ENCODE peak calls at places on chromosomes 5 and 9, in four cellular contexts. D is GM12878, E is SK-N-SH, G is K562. H is an unnamed sample.

GRCh38 chr5:111385970-111386831 is 126.1 kb downstream of the STARD4 start:
- DNase-seq in G (no peak), D (no peak), E (peak), H (no peak)

GRCh38 chr9:70614786-70615565 is 200.5 kb upstream of the KLF9 start:
- DNase-seq in E (no peak), D (no peak), G (no peak), H (no peak)

GRCh38 chr5:138716456-138716924 is 36.7 kb upstream of the CTNNA1 start:
- DNase-seq in E (peak), D (no peak), G (no peak), H (no peak)

GRCh38 chr5:16776611-16777251 is 159.4 kb downstream of the MYO10 start:
- DNase-seq in D (no peak), E (no peak), G (peak), H (no peak)

GRCh38 chr5:5306696-5307095 is 115.8 kb upstream of the ICE1 start:
- DNase-seq in G (no peak), D (no peak), E (no peak), H (no peak)

GRCh38 chr5:138631204-138631928 is 56.2 kb upstream of the HSPA9 start:
- DNase-seq in E (no peak), D (no peak), G (no peak), H (no peak)

GRCh38 chr9:35526087-35526801 is 36.3 kb downstream of the RUSC2 start:
- DNase-seq in G (no peak), D (no peak), E (no peak), H (no peak)

GRCh38 chr5:65556718-65557117 is 6.2 kb downstream of the CENPK start:
- DNase-seq in G (no peak), D (no peak), E (no peak), H (no peak)

GRCh38 chr9:136455043-136456002 is 15.7 kb upstream of the INPP5E start:
- DNase-seq in E (no peak), D (no peak), G (no peak), H (no peak)

GRCh38 chr5:19208397-19208796 is 779.6 kb downstream of the CDH18 start:
- DNase-seq in E (no peak), G (no peak), D (no peak), H (no peak)

GRCh38 chr5:6719417-6719816 is 6.2 kb downstream of the TENT4A start:
- DNase-seq in D (no peak), G (no peak), E (no peak), H (no peak)
- TF ChIP-seq NRF1 in D (no peak), G (no peak), E (no peak), H (no peak)

GRCh38 chr9:85040806-85041575 is 371.5 kb downstream of the NTRK2 start:
- DNase-seq in G (no peak), E (no peak), D (no peak), H (no peak)
- TF ChIP-seq NRF1 in G (no peak), E (no peak), D (no peak), H (no peak)

GRCh38 chr5:134547999-134548626 is 22.6 kb downstream of the JADE2 start:
- DNase-seq in G (no peak), D (no peak), E (no peak), H (no peak)

GRCh38 chr5:134541736-134542376 is 16.4 kb downstream of the JADE2 start:
- DNase-seq in G (peak), E (no peak), D (no peak), H (peak)

GRCh38 chr5:134547579-134547978 is 22.1 kb downstream of the JADE2 start:
- DNase-seq in G (no peak), D (no peak), E (no peak), H (no peak)

GRCh38 chr5:134543820-134544692 is 18.6 kb downstream of the JADE2 start:
- DNase-seq in E (no peak), D (no peak), G (no peak), H (no peak)

GRCh38 chr5:134545070-134545868 is 19.8 kb downstream of the JADE2 start:
- DNase-seq in G (no peak), E (no peak), D (no peak), H (no peak)
- TF ChIP-seq NRF1 in G (no peak), E (no peak), D (no peak), H (no peak)

GRCh38 chr9:4740623-4741364 is at the start of gene AK3:
- DNase-seq in E (peak), G (peak), D (no peak), H (peak)

GRCh38 chr9:4741365-4742031 is 496 bp upstream of the AK3 start:
- DNase-seq in G (peak), E (no peak), D (no peak), H (no peak)

GRCh38 chr9:4738866-4739586 is 2.0 kb downstream of the AK3 start:
- DNase-seq in G (peak), D (no peak), E (no peak), H (no peak)

GRCh38 chr9:4740373-4740622 is 704 bp downstream of the AK3 start:
- DNase-seq in G (no peak), D (no peak), E (no peak), H (no peak)

DNA sequence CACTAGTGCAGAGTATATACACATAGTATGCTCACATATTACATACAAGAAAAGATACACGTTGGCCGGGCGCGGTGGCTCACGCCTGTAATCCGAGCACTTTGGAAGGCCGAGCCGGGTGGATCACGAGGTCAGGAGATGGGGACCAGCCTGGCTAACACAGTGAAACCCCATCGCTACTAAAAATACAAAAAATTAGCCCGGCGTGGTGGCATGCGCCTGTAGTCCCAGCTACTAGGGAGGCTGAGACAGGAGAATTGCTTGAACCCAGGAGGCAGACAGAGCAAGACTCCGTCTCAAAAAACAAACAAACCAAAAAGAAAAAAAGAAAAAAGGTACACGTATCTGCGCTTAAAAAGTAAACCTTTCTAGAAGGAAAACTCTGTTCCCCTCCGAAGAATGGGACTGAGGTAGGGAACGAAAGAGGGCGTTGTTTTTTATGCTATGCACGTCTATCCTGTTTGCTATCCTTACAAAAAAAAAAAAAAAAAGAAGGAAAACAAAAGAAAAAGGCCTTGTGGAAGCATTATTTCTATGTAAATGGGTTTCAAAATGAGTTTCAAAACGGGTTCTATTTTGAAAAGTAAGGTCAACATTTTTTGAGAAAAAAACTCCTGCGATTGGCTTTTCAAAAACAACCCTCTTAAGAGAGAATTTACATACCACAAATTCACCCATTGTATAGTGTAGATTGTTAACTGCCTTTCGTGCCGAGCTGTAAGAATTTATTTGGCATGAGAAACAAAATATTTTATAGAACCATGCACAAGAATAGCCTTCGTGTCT is 1.2 kb downstream of the AK3 start:
- DNase-seq in E (peak), G (peak), D (no peak), H (no peak)
- TF ChIP-seq NRF1 in E (no peak), G (no peak), D (no peak), H (no peak)

DNA sequence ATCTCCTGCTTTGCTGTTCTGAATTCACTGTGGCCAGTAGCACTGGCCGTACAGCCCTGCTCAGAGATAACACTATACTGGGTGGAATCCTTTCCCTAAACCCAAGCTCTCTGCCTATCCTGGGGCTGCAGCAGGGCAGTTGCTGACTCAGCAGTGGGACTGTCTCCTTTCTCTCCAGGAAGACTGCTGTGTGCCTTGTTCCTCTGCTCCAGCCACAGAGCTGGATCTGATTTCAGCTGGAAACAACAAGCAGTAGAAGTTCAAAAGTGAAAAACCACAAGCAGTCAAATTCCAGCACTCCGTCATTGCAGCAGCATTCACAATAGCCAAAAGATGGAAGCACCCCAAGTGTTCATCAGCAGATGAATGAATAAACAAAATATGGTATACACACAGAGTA is 105.0 kb downstream of the FBXL7 start:
- DNase-seq in E (no peak), D (no peak), G (no peak), H (no peak)
- TF ChIP-seq NRF1 in E (no peak), D (no peak), G (no peak), H (no peak)

GRCh38 chr9:16310288-16311145 is 560.0 kb downstream of the BNC2 start:
- DNase-seq in D (no peak), E (no peak), G (no peak), H (no peak)

GRCh38 chr9:16309350-16310271 is 560.9 kb downstream of the BNC2 start:
- DNase-seq in E (no peak), D (no peak), G (no peak), H (no peak)

GRCh38 chr9:16307626-16308195 is 562.8 kb downstream of the BNC2 start:
- DNase-seq in D (no peak), E (no peak), G (no peak), H (no peak)

GRCh38 chr9:16312116-16312515 is 558.4 kb downstream of the BNC2 start:
- DNase-seq in E (no peak), D (no peak), G (no peak), H (no peak)

GRCh38 chr9:16308645-16309044 is 561.8 kb downstream of the BNC2 start:
- DNase-seq in G (no peak), D (no peak), E (no peak), H (no peak)
- TF ChIP-seq NRF1 in G (no peak), D (no peak), E (no peak), H (no peak)

DNA sequence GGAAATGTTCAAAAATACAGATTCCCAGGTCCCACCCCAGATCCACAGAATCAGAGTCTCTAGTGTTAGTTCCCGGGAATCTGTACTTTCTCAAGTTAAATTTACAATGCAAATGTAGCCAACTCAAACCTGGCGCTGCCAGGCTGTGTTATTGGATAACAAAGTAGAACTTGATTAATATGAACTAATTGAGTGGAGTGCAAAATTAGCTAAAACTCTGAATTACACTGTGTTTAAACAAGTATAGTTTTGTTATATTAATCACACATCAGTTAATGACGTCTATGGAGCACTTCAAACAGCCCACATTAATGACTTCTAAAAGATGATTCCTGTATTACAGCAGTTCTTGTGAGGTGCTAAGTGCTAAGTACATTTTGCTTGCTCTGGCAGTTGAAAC is 32.4 kb upstream of the CYFIP2 start:
- DNase-seq in G (no peak), D (no peak), E (no peak), H (no peak)
- TF ChIP-seq NRF1 in G (no peak), D (no peak), E (no peak), H (no peak)

GRCh38 chr5:157280927-157281326 is 15.0 kb downstream of the CYFIP2 start:
- DNase-seq in E (peak), G (no peak), D (no peak), H (no peak)

GRCh38 chr5:157278319-157279037 is 12.6 kb downstream of the CYFIP2 start:
- DNase-seq in G (no peak), D (no peak), E (no peak), H (no peak)

GRCh38 chr5:157280511-157280910 is 14.6 kb downstream of the CYFIP2 start:
- DNase-seq in E (no peak), G (no peak), D (no peak), H (no peak)

GRCh38 chr5:157282150-157282549 is 16.2 kb downstream of the CYFIP2 start:
- DNase-seq in G (no peak), E (no peak), D (no peak), H (no peak)

GRCh38 chr5:157279605-157280239 is 13.8 kb downstream of the CYFIP2 start:
- DNase-seq in G (no peak), D (no peak), E (no peak), H (no peak)
- TF ChIP-seq NRF1 in G (no peak), D (no peak), E (no peak), H (no peak)